ENCODE peak calls at places on chromosomes 7 and 10, in six cellular contexts. P is GM13977, V is lower lobe of right lung, B is stomach, L is RWPE2, T is psoas muscle. K is an unnamed sample.

GRCh38 chr10:44183667-44184632 is 200.9 kb downstream of the CXCL12 start:
- DNase-seq in V (no peak), P (no peak), B (no peak), L (no peak), T (no peak), K (no peak)

GRCh38 chr10:7488418-7488829 is 77.6 kb upstream of the SFMBT2 start:
- DNase-seq in B (no peak), P (no peak), T (no peak), V (no peak), L (no peak), K (no peak)

GRCh38 chr7:138167869-138168296 is 91.6 kb downstream of the AKR1D1 start:
- DNase-seq in V (no peak), B (no peak), P (no peak), L (no peak), T (no peak), K (no peak)

GRCh38 chr7:93194368-93194767 is 31.9 kb downstream of the HEPACAM2 start:
- DNase-seq in P (no peak), L (no peak), T (no peak), V (no peak), B (no peak), K (no peak)

GRCh38 chr7:47991741-47992311 is 12.4 kb upstream of the HUS1 start:
- DNase-seq in V (peak; percentile 93), T (peak; percentile 85), B (peak; percentile 77), P (peak; percentile 88), L (peak; percentile 77), K (no peak)

GRCh38 chr7:16066805-16067459 is 354.4 kb downstream of the CRPPA start:
- DNase-seq in P (no peak), T (no peak), L (no peak), V (no peak), B (no peak), K (no peak)

GRCh38 chr7:137978464-137979237 is 23.2 kb downstream of the CREB3L2 start:
- DNase-seq in P (no peak), T (peak; percentile 76), V (no peak), B (no peak), L (peak; percentile 74), K (no peak)

GRCh38 chr7:96781919-96782318 is 72.3 kb upstream of the SEM1 start:
- DNase-seq in P (no peak), L (no peak), T (no peak), V (no peak), B (no peak), K (no peak)

GRCh38 chr10:17228081-17229015 is at the start of gene VIM:
- DNase-seq in L (peak; percentile 96), V (peak; percentile 90), P (peak; percentile 54), B (peak; percentile 73), T (peak; percentile 92), K (peak; percentile 97)

GRCh38 chr7:151744051-151744580 is 132.8 kb downstream of the PRKAG2 start:
- DNase-seq in T (no peak), P (no peak), V (no peak), L (no peak), B (no peak), K (no peak)

GRCh38 chr7:18494821-18495408 is 634 bp upstream of the HDAC9 start:
- DNase-seq in L (no peak), P (no peak), V (no peak), T (no peak), B (no peak), K (no peak)

GRCh38 chr10:76086571-76087260 is 655.3 kb downstream of the LRMDA start:
- DNase-seq in P (no peak), T (peak; percentile 64), V (no peak), B (no peak), L (no peak), K (no peak)

GRCh38 chr7:1590476-1590875 is 20.6 kb upstream of the PSMG3 start:
- DNase-seq in T (no peak), B (no peak), L (no peak), V (no peak), P (no peak), K (no peak)

GRCh38 chr7:2936301-2936700 is 92.2 kb upstream of the GNA12 start:
- DNase-seq in V (peak; percentile 1), L (peak; percentile 22), B (no peak), T (no peak), P (no peak), K (peak; percentile 19)

GRCh38 chr10:97074256-97075145 is 111.3 kb downstream of the SLIT1 start:
- DNase-seq in L (no peak), B (no peak), V (no peak), T (no peak), P (no peak), K (no peak)

GRCh38 chr7:159120540-159120919 is 24.1 kb downstream of the VIPR2 start:
- DNase-seq in V (no peak), L (no peak), T (no peak), P (no peak), B (no peak), K (no peak)

GRCh38 chr10:27356738-27357137 is 116.1 kb upstream of the ACBD5 start:
- DNase-seq in T (no peak), B (no peak), P (no peak), V (no peak), L (no peak), K (no peak)

GRCh38 chr10:27359792-27360320 is 119.3 kb upstream of the ACBD5 start:
- DNase-seq in L (no peak), T (no peak), P (no peak), V (no peak), B (no peak), K (no peak)

GRCh38 chr10:27360581-27361172 is 120.1 kb upstream of the ACBD5 start:
- DNase-seq in B (peak; percentile 84), L (no peak), P (peak; percentile 62), T (peak; percentile 59), V (peak; percentile 81), K (no peak)

GRCh38 chr10:27355918-27356573 is 115.4 kb upstream of the ACBD5 start:
- DNase-seq in P (no peak), V (no peak), L (no peak), T (no peak), B (no peak), K (no peak)
- TF ChIP-seq CTCF in P (no peak), V (no peak), L (peak; percentile 11), T (no peak), B (no peak), K (no peak)

DNA sequence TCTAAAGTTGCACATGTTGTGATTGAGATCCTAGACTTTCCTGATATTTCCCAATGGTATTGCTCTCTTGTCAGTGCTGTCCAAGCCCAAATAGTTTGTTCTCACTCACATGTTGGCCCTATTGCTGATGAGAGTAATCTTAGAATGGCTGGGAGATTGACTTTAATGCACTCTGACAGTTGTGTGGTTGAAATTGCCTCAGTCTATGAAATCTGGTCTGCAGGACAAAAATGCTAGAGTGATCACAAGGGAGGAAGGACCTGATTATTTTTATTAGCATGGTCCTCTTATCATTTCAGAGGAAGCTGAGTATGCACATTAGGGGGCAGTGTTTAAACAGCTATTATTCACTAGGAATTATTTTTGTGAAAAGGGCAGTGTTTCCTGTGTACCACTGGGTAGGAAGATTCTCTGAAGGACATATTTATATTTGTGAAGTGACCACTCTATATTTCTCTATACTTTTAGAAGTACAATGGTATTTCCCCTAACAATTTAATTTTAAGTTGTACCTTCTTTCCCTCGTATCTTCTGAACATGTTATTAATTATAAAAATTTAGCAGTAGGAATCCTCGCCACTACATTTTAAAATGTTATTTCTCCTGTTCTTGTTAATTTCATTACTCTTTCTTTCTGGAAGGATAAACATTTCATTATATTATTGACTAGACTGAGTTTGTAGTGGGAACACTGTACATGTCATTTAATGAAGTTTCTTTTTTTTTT is 64.4 kb downstream of the SUGCT start:
- DNase-seq in T (no peak), L (no peak), B (no peak), V (no peak), P (no peak), K (no peak)
- TF ChIP-seq CTCF in T (no peak), L (peak; percentile 85), B (no peak), V (no peak), P (peak; percentile 22), K (peak; percentile 90)

GRCh38 chr7:113768256-113768847 is 150.5 kb downstream of the PPP1R3A start:
- DNase-seq in B (no peak), L (no peak), V (no peak), T (no peak), P (no peak), K (no peak)
- TF ChIP-seq CTCF in B (no peak), L (no peak), V (no peak), T (no peak), P (no peak), K (no peak)

GRCh38 chr7:70040971-70041766 is 442.9 kb downstream of the AUTS2 start:
- DNase-seq in B (no peak), P (no peak), L (no peak), V (no peak), T (no peak), K (no peak)
- TF ChIP-seq CTCF in B (no peak), P (peak; percentile 52), L (peak; percentile 24), V (peak; percentile 43), T (peak; percentile 55), K (peak; percentile 91)

GRCh38 chr7:150417863-150418262 is 32.6 kb upstream of the GIMAP8 start:
- DNase-seq in V (no peak), L (peak; percentile 13), T (no peak), P (no peak), B (no peak), K (no peak)
- TF ChIP-seq CTCF in V (no peak), L (no peak), T (no peak), P (peak; percentile 40), B (no peak), K (peak; percentile 34)

GRCh38 chr10:101226888-101227736 is 2.2 kb downstream of the LBX1 start:
- DNase-seq in T (no peak), B (no peak), P (no peak), L (no peak), V (no peak), K (no peak)

GRCh38 chr10:101228682-101229274 is 485 bp downstream of the LBX1 start:
- DNase-seq in B (no peak), L (no peak), V (no peak), P (no peak), T (peak; percentile 70), K (no peak)

GRCh38 chr10:101226506-101226887 is 2.8 kb downstream of the LBX1 start:
- DNase-seq in V (no peak), P (peak; percentile 76), T (no peak), L (no peak), B (no peak), K (no peak)

GRCh38 chr10:101229275-101230184 is at the start of gene LBX1:
- DNase-seq in L (no peak), V (no peak), T (no peak), P (no peak), B (no peak), K (no peak)

GRCh38 chr10:101227765-101228681 is 1.2 kb downstream of the LBX1 start:
- DNase-seq in B (no peak), T (peak; percentile 47), L (no peak), V (no peak), P (no peak), K (no peak)
- TF ChIP-seq CTCF in B (no peak), T (peak; percentile 31), L (no peak), V (no peak), P (no peak), K (no peak)

GRCh38 chr10:26198119-26198518 is 18.5 kb upstream of the GAD2 start:
- DNase-seq in B (no peak), L (no peak), P (no peak), T (no peak), V (no peak), K (no peak)
- TF ChIP-seq CTCF in B (no peak), L (no peak), P (no peak), T (no peak), V (no peak), K (no peak)